ENCODE peak calls at places on chromosomes 5 and 9, in four cellular contexts. S, I, X and O are unnamed samples.

GRCh38 chr5:96654209-96654608 is 8.0 kb upstream of the CAST start:
- ATAC-seq in S (no peak), I (no peak), X (no peak), O (no peak)

GRCh38 chr9:128694344-128694743 is 5.3 kb downstream of the SET start:
- ATAC-seq in S (no peak), I (peak), X (no peak), O (no peak)

GRCh38 chr9:131657456-131657855 is 82.4 kb downstream of the RAPGEF1 start:
- ATAC-seq in S (peak), I (peak), X (no peak), O (no peak)

GRCh38 chr9:81032831-81033230 is 656.5 kb downstream of the TLE1 start:
- ATAC-seq in S (no peak), I (no peak), X (no peak), O (no peak)

GRCh38 chr9:95078934-95079333 is 238.6 kb downstream of the FANCC start:
- ATAC-seq in S (no peak), I (no peak), X (no peak), O (peak)

GRCh38 chr5:72366324-72366976 is 46.3 kb downstream of the PTCD2 start:
- ATAC-seq in S (peak), I (peak), X (peak), O (peak)

GRCh38 chr9:115202960-115203751 is 85.2 kb upstream of the TNC start:
- ATAC-seq in S (no peak), I (no peak), X (no peak), O (peak)

GRCh38 chr5:7754997-7755596 is 95.8 kb downstream of the CFAP90 start:
- ATAC-seq in S (peak), I (peak), X (peak), O (peak)

GRCh38 chr5:59095480-59095879 is 512.6 kb downstream of the RAB3C start:
- ATAC-seq in S (no peak), I (no peak), X (no peak), O (peak)

GRCh38 chr5:64767959-64768357 is 533 bp downstream of the SREK1IP1 start:
- ATAC-seq in S (peak), I (peak), X (peak), O (peak)

GRCh38 chr9:128823362-128823902 is 5.1 kb downstream of the ENDOG start:
- ATAC-seq in S (no peak), I (no peak), X (no peak), O (no peak)

GRCh38 chr9:76537150-76537646 is 78.2 kb downstream of the GCNT1 start:
- ATAC-seq in S (no peak), I (no peak), X (no peak), O (peak)

GRCh38 chr9:92989561-92989960 is 42.2 kb downstream of the FGD3 start:
- ATAC-seq in S (no peak), I (no peak), X (no peak), O (no peak)

DNA sequence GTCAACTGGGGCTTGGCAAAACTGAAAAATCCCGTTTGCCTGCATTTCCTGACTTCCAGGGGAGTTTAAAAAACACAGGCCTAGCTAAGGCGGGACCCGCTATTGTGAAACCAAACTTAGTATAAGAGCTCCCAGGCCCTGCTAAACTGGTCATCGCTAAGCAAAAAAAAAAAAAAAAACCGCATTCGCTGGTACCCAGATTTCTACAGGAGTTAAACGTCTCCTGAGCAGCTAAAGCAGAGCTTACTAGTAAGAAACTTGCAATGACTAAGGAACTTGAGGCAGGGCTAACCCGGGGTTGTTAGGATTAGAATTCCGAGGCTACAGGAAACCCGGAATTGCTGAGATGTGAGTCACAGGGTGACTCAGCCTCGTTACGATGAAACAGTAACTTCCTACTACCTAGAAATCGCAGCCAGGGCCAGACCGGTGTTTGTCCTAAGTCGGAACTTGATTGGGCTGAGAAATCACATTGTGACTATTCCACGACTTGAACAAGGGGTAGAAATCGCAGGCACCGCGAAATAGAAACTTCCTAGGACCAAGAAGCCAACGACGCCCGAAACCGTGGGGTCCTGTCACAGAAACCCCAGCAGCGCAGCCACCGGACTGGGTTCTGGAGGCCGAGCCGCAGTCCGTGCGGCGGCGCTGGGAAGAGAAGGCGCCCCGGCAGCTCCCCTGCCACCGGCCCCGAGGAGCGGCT is 89.5 kb downstream of the ANXA2R start:
- ATAC-seq in S (peak), I (peak), X (peak), O (peak)
- TF ChIP-seq POLR2AphosphoS5 in S (peak), I (no peak), X (peak), O (peak)

GRCh38 chr9:36100532-36100931 is 36.0 kb upstream of the GLIPR2 start:
- ATAC-seq in S (no peak), I (no peak), X (no peak), O (no peak)
- TF ChIP-seq POLR2AphosphoS5 in S (no peak), I (no peak), X (no peak), O (no peak)

DNA sequence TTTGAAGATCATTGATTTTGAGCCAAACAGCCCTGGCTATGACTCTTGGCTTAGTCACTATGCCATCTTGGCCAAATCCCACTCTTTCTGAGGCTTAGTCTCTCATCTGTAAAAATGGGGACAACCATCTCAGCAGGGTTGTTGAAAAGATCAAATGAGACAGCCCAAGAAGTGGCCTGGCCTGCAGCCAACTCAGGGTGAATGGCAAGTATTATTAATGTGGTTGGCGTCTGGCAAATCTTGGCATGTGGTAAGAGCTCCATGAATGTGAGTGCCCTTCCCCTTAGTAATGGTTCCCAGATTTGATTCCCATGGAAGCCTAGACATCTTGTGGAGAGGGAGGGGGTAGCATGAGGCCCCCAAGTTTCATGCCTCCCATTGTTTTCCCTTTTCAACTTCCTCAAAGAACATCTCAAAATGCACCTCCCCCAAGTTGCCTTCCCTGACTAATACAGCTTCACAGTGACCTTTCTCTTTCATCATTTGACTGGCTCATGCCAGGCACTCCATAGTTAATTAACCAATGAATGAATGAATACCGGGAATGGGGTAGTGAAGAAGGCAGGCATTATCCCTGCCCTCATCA is 11.8 kb upstream of the TGFBI start:
- ATAC-seq in S (peak), I (no peak), X (peak), O (no peak)
- TF ChIP-seq POLR2AphosphoS5 in S (no peak), I (no peak), X (peak), O (no peak)

GRCh38 chr5:181223041-181223728 is at the start of gene TRIM41:
- ATAC-seq in S (peak), I (peak), X (peak), O (peak)

GRCh38 chr5:181222630-181223040 is 446 bp upstream of the TRIM41 start:
- ATAC-seq in S (peak), I (no peak), X (peak), O (peak)

GRCh38 chr5:181224390-181225234 is 1.5 kb downstream of the TRIM41 start:
- ATAC-seq in S (no peak), I (peak), X (no peak), O (no peak)

GRCh38 chr5:181221792-181222629 is 1.1 kb upstream of the TRIM41 start:
- ATAC-seq in S (peak), I (peak), X (peak), O (peak)

DNA sequence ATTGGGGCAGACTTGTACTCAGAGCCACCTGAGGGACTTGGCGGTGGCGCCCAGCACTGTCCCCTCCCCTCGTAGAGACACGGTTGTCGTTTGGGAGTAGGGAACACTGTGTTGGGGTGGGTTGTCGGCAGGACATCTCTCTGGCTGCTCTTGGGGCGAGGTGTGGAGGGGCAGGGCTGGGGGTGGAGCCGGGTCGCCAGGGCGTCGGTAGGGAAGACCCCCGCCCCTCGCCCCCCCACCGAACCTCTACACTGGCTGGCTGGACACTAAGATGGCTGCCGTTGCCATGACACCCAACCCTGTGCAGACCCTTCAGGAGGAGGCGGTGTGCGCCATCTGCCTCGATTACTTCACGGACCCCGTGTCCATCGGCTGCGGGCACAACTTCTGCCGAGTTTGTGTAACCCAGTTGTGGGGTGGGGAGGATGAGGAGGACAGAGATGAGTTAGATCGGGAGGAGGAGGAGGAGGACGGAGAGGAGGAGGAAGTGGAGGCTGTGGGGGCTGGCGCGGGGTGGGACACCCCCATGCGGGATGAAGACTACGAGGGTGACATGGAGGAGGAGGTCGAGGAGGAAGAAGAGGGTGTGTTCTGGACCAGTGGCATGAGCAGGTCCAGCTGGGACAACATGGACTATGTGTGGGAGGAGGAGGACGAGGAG is 778 bp downstream of the TRIM41 start:
- ATAC-seq in S (peak), I (peak), X (peak), O (no peak)
- TF ChIP-seq POLR2AphosphoS5 in S (no peak), I (no peak), X (peak), O (no peak)

GRCh38 chr5:83472508-83473343 is 1.2 kb downstream of the VCAN start:
- ATAC-seq in S (peak), I (peak), X (peak), O (peak)
- TF ChIP-seq POLR2AphosphoS5 in S (no peak), I (no peak), X (no peak), O (no peak)

DNA sequence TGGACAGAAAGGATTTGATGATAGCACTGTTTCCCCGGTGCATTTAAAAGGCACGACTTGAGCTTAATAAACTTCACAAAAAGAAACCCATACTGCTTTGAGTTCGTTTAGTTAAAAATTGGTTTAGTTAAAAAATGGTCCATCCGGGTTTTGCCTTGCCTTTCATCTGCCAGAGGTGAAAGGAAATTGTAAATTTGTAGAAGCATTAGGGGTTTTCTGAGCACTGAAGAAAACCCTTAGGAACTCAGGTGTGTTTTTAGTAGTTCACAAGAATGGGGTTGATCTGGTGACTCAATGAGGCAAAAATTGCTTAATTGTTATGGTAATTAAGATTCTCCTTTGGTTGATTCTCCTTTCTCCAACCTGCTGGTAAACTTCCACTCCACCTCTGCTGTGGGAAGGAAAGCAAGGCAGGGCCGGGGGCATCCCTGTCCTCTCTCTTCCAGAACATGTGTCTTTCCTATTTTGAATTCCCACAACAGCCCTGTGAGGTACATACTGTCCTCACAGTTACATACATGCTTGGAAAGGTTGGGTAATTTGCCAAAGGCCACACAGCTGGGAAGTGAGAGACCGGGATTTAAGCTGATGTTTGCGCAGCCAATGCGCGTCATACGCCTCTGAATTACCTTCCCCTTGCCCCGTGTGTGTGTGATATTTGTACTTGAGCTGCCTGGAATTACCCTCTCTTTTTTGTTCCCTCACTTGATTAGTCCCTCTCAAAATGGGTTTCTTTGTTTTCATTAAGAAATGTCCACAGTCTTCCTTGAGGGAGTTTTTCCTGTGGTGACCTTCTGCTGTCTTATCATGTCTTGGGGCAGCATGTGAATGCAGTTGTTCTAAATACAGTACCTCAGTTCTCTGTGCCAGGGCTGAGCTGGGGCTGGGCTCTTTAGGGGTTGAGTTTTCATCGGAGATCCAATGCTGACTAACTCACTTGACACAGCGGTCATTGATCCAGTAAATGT is 94.4 kb downstream of the ARHGAP26 start:
- ATAC-seq in S (no peak), I (no peak), X (no peak), O (no peak)
- TF ChIP-seq POLR2AphosphoS5 in S (no peak), I (no peak), X (no peak), O (peak)

GRCh38 chr5:152046361-152046760 is 121.7 kb upstream of the GLRA1 start:
- ATAC-seq in S (no peak), I (no peak), X (no peak), O (no peak)
- TF ChIP-seq POLR2AphosphoS5 in S (no peak), I (no peak), X (no peak), O (no peak)

GRCh38 chr5:154514331-154514730 is 36.3 kb upstream of the HAND1 start:
- ATAC-seq in S (no peak), I (peak), X (no peak), O (no peak)
- TF ChIP-seq POLR2AphosphoS5 in S (no peak), I (no peak), X (no peak), O (no peak)

GRCh38 chr9:91714020-91714721 is 235.9 kb downstream of the ROR2 start:
- ATAC-seq in S (peak), I (peak), X (peak), O (peak)
- TF ChIP-seq POLR2AphosphoS5 in S (no peak), I (no peak), X (peak), O (peak)

GRCh38 chr5:175388531-175388930 is 55.5 kb downstream of the DRD1 start:
- ATAC-seq in S (no peak), I (no peak), X (no peak), O (no peak)

GRCh38 chr5:175385691-175386360 is 58.2 kb downstream of the DRD1 start:
- ATAC-seq in S (peak), I (no peak), X (no peak), O (no peak)

GRCh38 chr5:175384724-175385552 is 59.0 kb downstream of the DRD1 start:
- ATAC-seq in S (peak), I (no peak), X (no peak), O (no peak)

GRCh38 chr5:175386526-175386925 is 57.5 kb downstream of the DRD1 start:
- ATAC-seq in S (no peak), I (no peak), X (no peak), O (no peak)

GRCh38 chr5:175387144-175387543 is 56.8 kb downstream of the DRD1 start:
- ATAC-seq in S (no peak), I (no peak), X (no peak), O (no peak)
- TF ChIP-seq POLR2AphosphoS5 in S (no peak), I (no peak), X (no peak), O (no peak)